ENCODE peak calls at places on chromosomes 2 and 18, in nine cellular contexts. One of them, this sample, is unnamed.

GRCh38 chr18:50649821-50650220 is 89.9 kb downstream of the MAPK4 start:
- DNase-seq in RPMI7951: no peak
- DNase-seq in activated CD4-positive, alpha-beta T cell treated with anti-CD3 and anti-CD28 coated beads, Interleukin-2, amount 50 U/mL, for 4 hours: no peak
- DNase-seq in stimulated activated naive CD8-positive, alpha-beta T cell treated with anti-CD3 and anti-CD28 coated beads, Interleukin-15, Interleukin-2, amounts not matched to agents 100 U/mL and 50 U/mL, for 24 hours: no peak
- DNase-seq in NCI-H748 treated with DMSO at 0.1 percent for 48 hours: no peak
- DNase-seq in activated naive CD4-positive, alpha-beta T cell: no peak
- DNase-seq in substantia nigra: no peak
- DNase-seq in AG20443: peak; percentile 42
- DNase-seq in fibroblast of mammary gland: peak; percentile 55
- DNase-seq in this sample: no peak

GRCh38 chr2:18926633-18927524 is 337.5 kb upstream of the NT5C1B start:
- DNase-seq in RPMI7951: peak; percentile 50
- DNase-seq in activated CD4-positive, alpha-beta T cell treated with anti-CD3 and anti-CD28 coated beads, Interleukin-2, amount 50 U/mL, for 4 hours: no peak
- DNase-seq in stimulated activated naive CD8-positive, alpha-beta T cell treated with anti-CD3 and anti-CD28 coated beads, Interleukin-15, Interleukin-2, amounts not matched to agents 100 U/mL and 50 U/mL, for 24 hours: no peak
- DNase-seq in NCI-H748 treated with DMSO at 0.1 percent for 48 hours: no peak
- DNase-seq in activated naive CD4-positive, alpha-beta T cell: no peak
- DNase-seq in substantia nigra: no peak
- DNase-seq in AG20443: no peak
- DNase-seq in fibroblast of mammary gland: peak; percentile 23
- DNase-seq in this sample: no peak

GRCh38 chr2:58553937-58554336 is 312.8 kb upstream of the FANCL start:
- DNase-seq in RPMI7951: no peak
- DNase-seq in activated CD4-positive, alpha-beta T cell treated with anti-CD3 and anti-CD28 coated beads, Interleukin-2, amount 50 U/mL, for 4 hours: no peak
- DNase-seq in stimulated activated naive CD8-positive, alpha-beta T cell treated with anti-CD3 and anti-CD28 coated beads, Interleukin-15, Interleukin-2, amounts not matched to agents 100 U/mL and 50 U/mL, for 24 hours: no peak
- DNase-seq in NCI-H748 treated with DMSO at 0.1 percent for 48 hours: no peak
- DNase-seq in activated naive CD4-positive, alpha-beta T cell: no peak
- DNase-seq in substantia nigra: no peak
- DNase-seq in AG20443: peak; percentile 15
- DNase-seq in fibroblast of mammary gland: peak; percentile 5
- DNase-seq in this sample: no peak

GRCh38 chr2:196274387-196274809 is 103.0 kb upstream of the STK17B start:
- DNase-seq in RPMI7951: peak; percentile 73
- DNase-seq in activated CD4-positive, alpha-beta T cell treated with anti-CD3 and anti-CD28 coated beads, Interleukin-2, amount 50 U/mL, for 4 hours: no peak
- DNase-seq in stimulated activated naive CD8-positive, alpha-beta T cell treated with anti-CD3 and anti-CD28 coated beads, Interleukin-15, Interleukin-2, amounts not matched to agents 100 U/mL and 50 U/mL, for 24 hours: no peak
- DNase-seq in NCI-H748 treated with DMSO at 0.1 percent for 48 hours: peak; percentile 32
- DNase-seq in activated naive CD4-positive, alpha-beta T cell: no peak
- DNase-seq in substantia nigra: no peak
- DNase-seq in AG20443: no peak
- DNase-seq in fibroblast of mammary gland: peak; percentile 66
- DNase-seq in this sample: no peak

GRCh38 chr2:239879423-239880084 is 145.6 kb downstream of the NDUFA10 start:
- DNase-seq in RPMI7951: no peak
- DNase-seq in activated CD4-positive, alpha-beta T cell treated with anti-CD3 and anti-CD28 coated beads, Interleukin-2, amount 50 U/mL, for 4 hours: no peak
- DNase-seq in stimulated activated naive CD8-positive, alpha-beta T cell treated with anti-CD3 and anti-CD28 coated beads, Interleukin-15, Interleukin-2, amounts not matched to agents 100 U/mL and 50 U/mL, for 24 hours: no peak
- DNase-seq in NCI-H748 treated with DMSO at 0.1 percent for 48 hours: no peak
- DNase-seq in activated naive CD4-positive, alpha-beta T cell: no peak
- DNase-seq in substantia nigra: no peak
- DNase-seq in AG20443: no peak
- DNase-seq in fibroblast of mammary gland: no peak
- DNase-seq in this sample: no peak

GRCh38 chr2:197504000-197504399 is 3.8 kb downstream of the HSPE1 start:
- DNase-seq in RPMI7951: no peak
- DNase-seq in activated CD4-positive, alpha-beta T cell treated with anti-CD3 and anti-CD28 coated beads, Interleukin-2, amount 50 U/mL, for 4 hours: no peak
- DNase-seq in stimulated activated naive CD8-positive, alpha-beta T cell treated with anti-CD3 and anti-CD28 coated beads, Interleukin-15, Interleukin-2, amounts not matched to agents 100 U/mL and 50 U/mL, for 24 hours: no peak
- DNase-seq in NCI-H748 treated with DMSO at 0.1 percent for 48 hours: no peak
- DNase-seq in activated naive CD4-positive, alpha-beta T cell: no peak
- DNase-seq in substantia nigra: no peak
- DNase-seq in AG20443: no peak
- DNase-seq in fibroblast of mammary gland: no peak
- DNase-seq in this sample: no peak

GRCh38 chr2:230418341-230419016 is 2.5 kb downstream of the SP100 start:
- DNase-seq in RPMI7951: peak; percentile 84
- DNase-seq in activated CD4-positive, alpha-beta T cell treated with anti-CD3 and anti-CD28 coated beads, Interleukin-2, amount 50 U/mL, for 4 hours: no peak
- DNase-seq in stimulated activated naive CD8-positive, alpha-beta T cell treated with anti-CD3 and anti-CD28 coated beads, Interleukin-15, Interleukin-2, amounts not matched to agents 100 U/mL and 50 U/mL, for 24 hours: no peak
- DNase-seq in NCI-H748 treated with DMSO at 0.1 percent for 48 hours: no peak
- DNase-seq in activated naive CD4-positive, alpha-beta T cell: no peak
- DNase-seq in substantia nigra: no peak
- DNase-seq in AG20443: peak; percentile 68
- DNase-seq in fibroblast of mammary gland: peak; percentile 75
- DNase-seq in this sample: no peak

GRCh38 chr2:172179045-172179742 is 76.5 kb upstream of the DLX2 start:
- DNase-seq in RPMI7951: peak; percentile 77
- DNase-seq in activated CD4-positive, alpha-beta T cell treated with anti-CD3 and anti-CD28 coated beads, Interleukin-2, amount 50 U/mL, for 4 hours: no peak
- DNase-seq in stimulated activated naive CD8-positive, alpha-beta T cell treated with anti-CD3 and anti-CD28 coated beads, Interleukin-15, Interleukin-2, amounts not matched to agents 100 U/mL and 50 U/mL, for 24 hours: peak; percentile 36
- DNase-seq in NCI-H748 treated with DMSO at 0.1 percent for 48 hours: no peak
- DNase-seq in activated naive CD4-positive, alpha-beta T cell: no peak
- DNase-seq in substantia nigra: no peak
- DNase-seq in AG20443: peak; percentile 47
- DNase-seq in fibroblast of mammary gland: peak; percentile 8
- DNase-seq in this sample: peak; percentile 16

GRCh38 chr2:240655931-240656886 is 26.5 kb downstream of the AQP12B start:
- DNase-seq in RPMI7951: peak; percentile 52
- DNase-seq in activated CD4-positive, alpha-beta T cell treated with anti-CD3 and anti-CD28 coated beads, Interleukin-2, amount 50 U/mL, for 4 hours: no peak
- DNase-seq in stimulated activated naive CD8-positive, alpha-beta T cell treated with anti-CD3 and anti-CD28 coated beads, Interleukin-15, Interleukin-2, amounts not matched to agents 100 U/mL and 50 U/mL, for 24 hours: no peak
- DNase-seq in NCI-H748 treated with DMSO at 0.1 percent for 48 hours: no peak
- DNase-seq in activated naive CD4-positive, alpha-beta T cell: no peak
- DNase-seq in substantia nigra: no peak
- DNase-seq in AG20443: peak; percentile 62
- DNase-seq in fibroblast of mammary gland: peak; percentile 14
- DNase-seq in this sample: peak; percentile 16

GRCh38 chr2:8139668-8140202 is 542.1 kb upstream of the ID2 start:
- DNase-seq in RPMI7951: no peak
- DNase-seq in activated CD4-positive, alpha-beta T cell treated with anti-CD3 and anti-CD28 coated beads, Interleukin-2, amount 50 U/mL, for 4 hours: no peak
- DNase-seq in stimulated activated naive CD8-positive, alpha-beta T cell treated with anti-CD3 and anti-CD28 coated beads, Interleukin-15, Interleukin-2, amounts not matched to agents 100 U/mL and 50 U/mL, for 24 hours: no peak
- DNase-seq in NCI-H748 treated with DMSO at 0.1 percent for 48 hours: no peak
- DNase-seq in activated naive CD4-positive, alpha-beta T cell: no peak
- DNase-seq in substantia nigra: no peak
- DNase-seq in AG20443: no peak
- DNase-seq in fibroblast of mammary gland: no peak
- DNase-seq in this sample: no peak

GRCh38 chr2:207260947-207261346 is 95.2 kb upstream of the KLF7 start:
- DNase-seq in RPMI7951: no peak
- DNase-seq in activated CD4-positive, alpha-beta T cell treated with anti-CD3 and anti-CD28 coated beads, Interleukin-2, amount 50 U/mL, for 4 hours: no peak
- DNase-seq in stimulated activated naive CD8-positive, alpha-beta T cell treated with anti-CD3 and anti-CD28 coated beads, Interleukin-15, Interleukin-2, amounts not matched to agents 100 U/mL and 50 U/mL, for 24 hours: no peak
- DNase-seq in NCI-H748 treated with DMSO at 0.1 percent for 48 hours: no peak
- DNase-seq in activated naive CD4-positive, alpha-beta T cell: no peak
- DNase-seq in substantia nigra: no peak
- DNase-seq in AG20443: no peak
- DNase-seq in fibroblast of mammary gland: peak; percentile 49
- DNase-seq in this sample: no peak

GRCh38 chr2:121316986-121317385 is 32.0 kb upstream of the TFCP2L1 start:
- DNase-seq in RPMI7951: no peak
- DNase-seq in activated CD4-positive, alpha-beta T cell treated with anti-CD3 and anti-CD28 coated beads, Interleukin-2, amount 50 U/mL, for 4 hours: no peak
- DNase-seq in stimulated activated naive CD8-positive, alpha-beta T cell treated with anti-CD3 and anti-CD28 coated beads, Interleukin-15, Interleukin-2, amounts not matched to agents 100 U/mL and 50 U/mL, for 24 hours: no peak
- DNase-seq in NCI-H748 treated with DMSO at 0.1 percent for 48 hours: no peak
- DNase-seq in activated naive CD4-positive, alpha-beta T cell: no peak
- DNase-seq in substantia nigra: no peak
- DNase-seq in AG20443: no peak
- DNase-seq in fibroblast of mammary gland: no peak
- DNase-seq in this sample: no peak

GRCh38 chr18:3447035-3447894 is 2.7 kb upstream of the TGIF1 start:
- DNase-seq in RPMI7951: no peak
- DNase-seq in activated CD4-positive, alpha-beta T cell treated with anti-CD3 and anti-CD28 coated beads, Interleukin-2, amount 50 U/mL, for 4 hours: no peak
- DNase-seq in stimulated activated naive CD8-positive, alpha-beta T cell treated with anti-CD3 and anti-CD28 coated beads, Interleukin-15, Interleukin-2, amounts not matched to agents 100 U/mL and 50 U/mL, for 24 hours: no peak
- DNase-seq in NCI-H748 treated with DMSO at 0.1 percent for 48 hours: no peak
- DNase-seq in activated naive CD4-positive, alpha-beta T cell: no peak
- DNase-seq in substantia nigra: no peak
- DNase-seq in AG20443: peak; percentile 36
- DNase-seq in fibroblast of mammary gland: peak; percentile 66
- DNase-seq in this sample: no peak